ENCODE peak calls at places on chromosome 22, in five cellular contexts. O is GM12891, D is GM12892, S is endothelial cell of umbilical vein, M is breast epithelium. Y is an unnamed sample.

GRCh38 chr22:44442856-44443595 is 55.0 kb downstream of the RTL6 start:
- DNase-seq in S (no peak), O (no peak), D (no peak), M (no peak), Y (no peak)

GRCh38 chr22:45314789-45315188 is 5.1 kb downstream of the FAM118A start:
- DNase-seq in M (no peak), D (no peak), S (no peak), O (no peak), Y (no peak)

GRCh38 chr22:49332691-49333090 is 495.0 kb downstream of the BRD1 start:
- DNase-seq in O (no peak), M (no peak), S (no peak), D (no peak), Y (peak; percentile 66)

GRCh38 chr22:25395915-25396314 is 168.6 kb upstream of the GRK3 start:
- DNase-seq in D (no peak), M (no peak), S (no peak), O (no peak), Y (no peak)

GRCh38 chr22:22710719-22711531 is 66.5 kb downstream of the GGTLC2 start:
- DNase-seq in O (no peak), D (no peak), S (peak; percentile 41), M (peak; percentile 27), Y (no peak)

GRCh38 chr22:36021649-36022048 is 7.0 kb downstream of the RBFOX2 start:
- DNase-seq in S (no peak), M (no peak), D (no peak), O (no peak), Y (no peak)

GRCh38 chr22:50719814-50720300 is 18.1 kb upstream of the ACR start:
- DNase-seq in O (no peak), M (no peak), S (no peak), D (no peak), Y (no peak)

GRCh38 chr22:47064016-47064415 is 301.6 kb downstream of the TBC1D22A start:
- DNase-seq in M (no peak), S (no peak), O (no peak), D (no peak), Y (no peak)

GRCh38 chr22:45631140-45631539 is 40.5 kb upstream of the ATXN10 start:
- DNase-seq in M (no peak), O (no peak), S (no peak), D (no peak), Y (no peak)

GRCh38 chr22:44391026-44391425 is 78.3 kb upstream of the SHISAL1 start:
- DNase-seq in M (no peak), S (no peak), D (no peak), O (no peak), Y (no peak)

GRCh38 chr22:37243402-37244113 is 511 bp downstream of the RAC2 start:
- DNase-seq in D (no peak), S (no peak), M (no peak), O (no peak), Y (no peak)

GRCh38 chr22:49586244-49586748 is 241.4 kb downstream of the BRD1 start:
- DNase-seq in D (no peak), M (no peak), S (peak; percentile 2), O (no peak), Y (no peak)

GRCh38 chr22:23380230-23380573 is 199.9 kb downstream of the IGLL1 start:
- DNase-seq in O (no peak), D (no peak), M (no peak), S (no peak), Y (no peak)

GRCh38 chr22:22684605-22685561 is 40.5 kb downstream of the GGTLC2 start:
- DNase-seq in M (no peak), D (peak; percentile 42), S (no peak), O (no peak), Y (no peak)

GRCh38 chr22:44625421-44625760 is 76.6 kb upstream of the PRR5 start:
- DNase-seq in M (no peak), S (no peak), D (no peak), O (no peak), Y (no peak)

GRCh38 chr22:48754611-48755331 is 1072.9 kb downstream of the BRD1 start:
- DNase-seq in O (no peak), S (no peak), D (no peak), M (peak; percentile 3), Y (peak; percentile 53)

GRCh38 chr22:36758792-36759271 is 17.1 kb downstream of the IFT27 start:
- DNase-seq in O (no peak), S (no peak), D (no peak), M (no peak), Y (no peak)

GRCh38 chr22:48559647-48560388 is 1267.9 kb downstream of the BRD1 start:
- DNase-seq in O (no peak), D (no peak), M (no peak), S (no peak), Y (no peak)

GRCh38 chr22:45197606-45198462 is 34.1 kb downstream of the NUP50 start:
- DNase-seq in S (no peak), D (no peak), M (no peak), O (no peak), Y (no peak)

GRCh38 chr22:46612904-46613605 is 7.1 kb upstream of the GRAMD4 start:
- DNase-seq in S (peak; percentile 15), O (no peak), M (no peak), D (no peak), Y (no peak)

GRCh38 chr22:49515486-49515885 is 312.2 kb downstream of the BRD1 start:
- DNase-seq in M (no peak), O (no peak), D (no peak), S (no peak), Y (no peak)

GRCh38 chr22:36486619-36487384 is 5.4 kb upstream of the TXN2 start:
- DNase-seq in M (no peak), O (no peak), S (peak; percentile 43), D (no peak), Y (no peak)

GRCh38 chr22:44723801-44724200 is 21.8 kb downstream of the PRR5 start:
- DNase-seq in S (peak; percentile 50), O (no peak), D (no peak), M (no peak), Y (no peak)

GRCh38 chr22:25741692-25742626 is at the start of gene MYO18B:
- DNase-seq in M (no peak), D (no peak), O (no peak), S (no peak), Y (no peak)

GRCh38 chr22:22583030-22583429 is 24.0 kb upstream of the PRAME start:
- DNase-seq in S (no peak), M (no peak), O (no peak), D (no peak), Y (no peak)

GRCh38 chr22:38034278-38034882 is 22.8 kb upstream of the PICK1 start:
- DNase-seq in M (peak; percentile 86), D (no peak), O (no peak), S (peak; percentile 77), Y (no peak)

GRCh38 chr22:45772726-45773125 is 101.1 kb downstream of the ATXN10 start:
- DNase-seq in O (no peak), S (no peak), M (no peak), D (no peak), Y (no peak)

GRCh38 chr22:22836635-22837034 is 51.0 kb upstream of the IGLL5 start:
- DNase-seq in D (no peak), S (no peak), M (no peak), O (no peak), Y (peak; percentile 37)

DNA sequence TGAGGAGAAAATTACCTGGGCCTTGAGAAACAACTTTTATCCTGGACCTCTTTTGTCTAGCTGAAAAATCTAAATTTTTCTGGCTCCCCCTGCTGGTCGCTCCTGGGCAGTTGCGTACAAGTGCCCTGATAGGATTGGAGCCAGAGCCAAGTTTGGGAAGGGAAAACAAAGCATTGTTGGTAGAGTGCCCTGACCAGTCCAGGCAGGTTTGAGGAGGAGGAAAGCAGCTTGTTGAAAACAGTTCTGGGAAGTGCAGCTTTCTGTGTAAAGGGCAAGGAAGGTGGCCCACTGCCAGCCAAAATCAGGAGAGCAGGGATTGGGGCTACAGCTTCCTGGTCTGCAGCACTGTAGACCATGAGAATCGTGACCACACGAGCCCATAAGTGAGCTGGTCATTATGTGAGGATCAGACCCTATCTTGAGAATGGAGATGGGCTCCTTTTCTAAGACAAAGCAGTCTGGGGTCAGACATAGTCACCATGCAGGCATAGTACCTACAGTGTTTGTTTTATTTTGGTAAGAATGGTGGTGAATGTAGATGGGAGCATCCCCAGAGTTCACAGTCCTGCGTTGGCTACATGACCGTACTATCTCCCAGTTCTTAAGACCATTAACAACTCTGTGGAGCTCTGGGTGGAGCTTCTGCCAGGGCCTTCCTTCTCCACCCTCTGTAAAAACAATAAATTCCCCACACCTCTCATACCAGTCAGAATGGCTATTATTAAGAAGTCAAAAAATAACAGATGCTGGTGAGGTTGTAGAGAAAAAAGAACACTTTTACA is 21.3 kb upstream of the PIK3IP1 start:
- DNase-seq in D (no peak), M (peak; percentile 94), S (peak; percentile 88), O (no peak), Y (peak; percentile 94)
- TF ChIP-seq POLR2AphosphoS5 in D (no peak), M (peak; percentile 88), S (no peak), O (no peak), Y (peak; percentile 58)

DNA sequence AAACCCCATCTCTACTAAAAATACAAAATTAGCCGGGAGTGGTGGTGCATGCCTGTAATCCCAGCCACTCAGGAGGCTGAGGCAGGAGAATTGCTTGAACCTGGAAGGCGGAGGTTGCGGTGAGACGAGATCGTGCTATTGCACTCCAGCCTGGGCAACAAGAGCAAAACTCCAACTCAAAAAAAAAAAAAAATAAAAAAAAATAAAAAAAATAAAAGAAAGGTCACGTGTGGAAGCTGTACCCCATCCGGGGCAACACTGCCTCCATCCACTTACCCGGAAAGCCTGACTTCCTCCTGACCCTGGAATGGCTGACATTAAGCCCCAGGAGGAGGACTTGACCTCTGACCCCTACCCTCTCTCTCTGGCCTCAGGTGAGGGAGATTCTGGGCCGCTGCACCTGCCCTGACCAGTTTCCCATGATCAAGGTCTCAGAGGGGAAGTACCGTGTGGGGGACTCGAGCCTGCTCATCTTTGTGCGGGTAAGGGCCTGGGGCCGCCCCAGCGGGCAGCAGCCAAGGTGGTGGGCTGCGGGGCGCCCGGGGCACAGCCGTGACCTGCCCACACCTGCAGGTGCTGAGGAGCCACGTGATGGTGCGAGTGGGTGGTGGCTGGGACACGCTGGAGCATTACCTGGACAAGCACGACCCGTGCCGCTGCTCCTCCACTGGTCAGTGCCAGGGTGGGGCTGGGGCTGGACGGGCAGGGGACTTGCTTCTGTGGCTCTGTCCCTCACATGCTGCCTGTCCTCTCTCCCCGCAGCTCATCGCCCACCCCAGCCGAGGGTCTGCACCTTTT is 3.8 kb downstream of the GAS2L1 start:
- DNase-seq in D (peak; percentile 28), M (no peak), S (no peak), O (peak; percentile 17), Y (no peak)
- TF ChIP-seq POLR2A in D (no peak), M (no peak), S (no peak), O (no peak), Y (no peak)

GRCh38 chr22:33806191-33806590 is 114.1 kb downstream of the LARGE1 start:
- DNase-seq in M (no peak), O (peak; percentile 18), S (no peak), D (peak; percentile 15), Y (no peak)
- TF ChIP-seq POLR2AphosphoS5 in M (no peak), O (no peak), S (no peak), D (no peak), Y (no peak)

GRCh38 chr22:43166132-43166930 is 15.0 kb downstream of the TSPO start:
- DNase-seq in M (no peak), D (no peak), O (no peak), S (no peak), Y (no peak)
- TF ChIP-seq POLR2A in M (no peak), D (no peak), O (no peak), S (no peak), Y (no peak)

Y was measured in esophagus muscularis mucosa.